ENCODE peak calls at places on chromosomes 3 and 15, in six cellular contexts. C, K, F, G, A and S are unnamed samples.

GRCh38 chr3:7651213-7651612 is 790.3 kb downstream of the GRM7 start:
- DNase-seq in C (no peak), K (no peak), F (no peak), G (no peak), A (no peak), S (no peak)

GRCh38 chr3:15713364-15713763 is 84.4 kb downstream of the ANKRD28 start:
- DNase-seq in C (no peak), K (no peak), F (no peak), G (no peak), A (no peak), S (no peak)

GRCh38 chr3:68402519-68402918 is 529.8 kb downstream of the TAFA4 start:
- DNase-seq in C (no peak), K (no peak), F (no peak), G (no peak), A (no peak), S (no peak)

GRCh38 chr3:20563985-20564384 is 378.0 kb upstream of the SGO1 start:
- DNase-seq in C (no peak), K (no peak), F (no peak), G (no peak), A (no peak), S (no peak)

GRCh38 chr3:150147776-150148175 is 177.1 kb upstream of the PFN2 start:
- DNase-seq in C (no peak), K (no peak), F (peak; percentile 84), G (no peak), A (no peak), S (no peak)

GRCh38 chr3:24686764-24687163 is 192.1 kb upstream of the THRB start:
- DNase-seq in C (no peak), K (no peak), F (no peak), G (peak; percentile 4), A (no peak), S (no peak)

GRCh38 chr3:56590814-56591213 is 33.8 kb downstream of the CCDC66 start:
- DNase-seq in C (no peak), K (no peak), F (no peak), G (no peak), A (no peak), S (no peak)

GRCh38 chr3:21654662-21655061 is 96.3 kb downstream of the ZNF385D start:
- DNase-seq in C (no peak), K (no peak), F (no peak), G (no peak), A (no peak), S (no peak)

GRCh38 chr15:39181901-39182300 is 399.0 kb upstream of the THBS1 start:
- DNase-seq in C (no peak), K (no peak), F (no peak), G (no peak), A (no peak), S (no peak)

GRCh38 chr15:25335279-25335678 is 103.5 kb downstream of the UBE3A start:
- DNase-seq in C (no peak), K (no peak), F (no peak), G (no peak), A (no peak), S (no peak)

GRCh38 chr3:193782280-193782654 is 189.3 kb downstream of the OPA1 start:
- DNase-seq in C (peak; percentile 34), K (no peak), F (no peak), G (no peak), A (peak; percentile 60), S (no peak)

GRCh38 chr3:64011685-64012084 is 11.6 kb downstream of the PSMD6 start:
- DNase-seq in C (no peak), K (no peak), F (no peak), G (no peak), A (no peak), S (no peak)

GRCh38 chr3:128322030-128323022 is 144.4 kb downstream of the DNAJB8 start:
- DNase-seq in C (no peak), K (peak; percentile 48), F (no peak), G (peak; percentile 58), A (peak; percentile 83), S (no peak)

GRCh38 chr3:48997714-48998637 is 7.9 kb downstream of the P4HTM start:
- DNase-seq in C (no peak), K (no peak), F (peak; percentile 71), G (no peak), A (peak; percentile 52), S (no peak)

GRCh38 chr15:57607570-57608000 is 15.9 kb downstream of the MYZAP start:
- DNase-seq in C (no peak), K (no peak), F (no peak), G (no peak), A (no peak), S (no peak)